ENCODE peak calls at places on chromosomes 13 and 19, in five cellular contexts. One of them, this sample, is unnamed.

GRCh38 chr19:7830272-7830771 is 304 bp downstream of the EVI5L start:
- DNase-seq in GM12891: no peak
- DNase-seq in pons: no peak
- DNase-seq in fibroblast of pulmonary artery: no peak
- DNase-seq in ecto neural progenitor cell: no peak
- DNase-seq in this sample: no peak

GRCh38 chr19:5354403-5354802 is 13.8 kb upstream of the PTPRS start:
- DNase-seq in GM12891: no peak
- DNase-seq in pons: no peak
- DNase-seq in fibroblast of pulmonary artery: peak; percentile 11
- DNase-seq in ecto neural progenitor cell: no peak
- DNase-seq in this sample: no peak

GRCh38 chr19:14118165-14119051 is 846 bp upstream of the PRKACA start:
- DNase-seq in GM12891: no peak
- DNase-seq in pons: peak; percentile 85
- DNase-seq in fibroblast of pulmonary artery: peak; percentile 79
- DNase-seq in ecto neural progenitor cell: no peak
- DNase-seq in this sample: peak; percentile 99

GRCh38 chr13:73943137-73943964 is 190.9 kb downstream of the KLF12 start:
- DNase-seq in GM12891: no peak
- DNase-seq in pons: no peak
- DNase-seq in fibroblast of pulmonary artery: no peak
- DNase-seq in ecto neural progenitor cell: no peak
- DNase-seq in this sample: no peak

GRCh38 chr19:42313096-42313839 is at the start of gene TMEM145:
- DNase-seq in GM12891: peak; percentile 82
- DNase-seq in pons: no peak
- DNase-seq in fibroblast of pulmonary artery: peak; percentile 52
- DNase-seq in ecto neural progenitor cell: peak; percentile 76
- DNase-seq in this sample: no peak

GRCh38 chr19:32817252-32817912 is 52.2 kb downstream of the SLC7A9 start:
- DNase-seq in GM12891: no peak
- DNase-seq in pons: no peak
- DNase-seq in fibroblast of pulmonary artery: no peak
- DNase-seq in ecto neural progenitor cell: no peak
- DNase-seq in this sample: no peak

GRCh38 chr19:10230904-10231623 is at the start of gene S1PR2:
- DNase-seq in GM12891: peak; percentile 86
- DNase-seq in pons: no peak
- DNase-seq in fibroblast of pulmonary artery: peak; percentile 87
- DNase-seq in ecto neural progenitor cell: peak; percentile 90
- DNase-seq in this sample: peak; percentile 20

GRCh38 chr19:15780595-15781418 is 6.7 kb upstream of the OR10H5 start:
- DNase-seq in GM12891: no peak
- DNase-seq in pons: peak; percentile 17
- DNase-seq in fibroblast of pulmonary artery: no peak
- DNase-seq in ecto neural progenitor cell: no peak
- DNase-seq in this sample: no peak

GRCh38 chr13:60661514-60661913 is 264.5 kb downstream of the TDRD3 start:
- DNase-seq in GM12891: no peak
- DNase-seq in pons: peak; percentile 18
- DNase-seq in fibroblast of pulmonary artery: no peak
- DNase-seq in ecto neural progenitor cell: peak; percentile 67
- DNase-seq in this sample: no peak

GRCh38 chr19:16627194-16627927 is 643 bp downstream of the MED26 start:
- DNase-seq in GM12891: no peak
- DNase-seq in pons: no peak
- DNase-seq in fibroblast of pulmonary artery: no peak
- DNase-seq in ecto neural progenitor cell: peak; percentile 58
- DNase-seq in this sample: no peak

GRCh38 chr13:101523732-101524131 is 71.3 kb downstream of the ITGBL1 start:
- DNase-seq in GM12891: no peak
- DNase-seq in pons: peak; percentile 43
- DNase-seq in fibroblast of pulmonary artery: peak; percentile 39
- DNase-seq in ecto neural progenitor cell: no peak
- DNase-seq in this sample: peak; percentile 20

GRCh38 chr19:55005684-55006488 is 32.2 kb downstream of the GP6 start:
- DNase-seq in GM12891: no peak
- DNase-seq in pons: peak; percentile 26
- DNase-seq in fibroblast of pulmonary artery: no peak
- DNase-seq in ecto neural progenitor cell: peak; percentile 56
- DNase-seq in this sample: no peak

GRCh38 chr13:36108342-36108741 is 22.8 kb downstream of the DCLK1 start:
- DNase-seq in GM12891: no peak
- DNase-seq in pons: no peak
- DNase-seq in fibroblast of pulmonary artery: no peak
- DNase-seq in ecto neural progenitor cell: no peak
- DNase-seq in this sample: no peak

GRCh38 chr19:2500157-2500556 is 24.2 kb downstream of the GADD45B start:
- DNase-seq in GM12891: no peak
- DNase-seq in pons: no peak
- DNase-seq in fibroblast of pulmonary artery: no peak
- DNase-seq in ecto neural progenitor cell: no peak
- DNase-seq in this sample: peak; percentile 44

GRCh38 chr19:30498707-30499106 is 126.5 kb downstream of the ZNF536 start:
- DNase-seq in GM12891: no peak
- DNase-seq in pons: peak; percentile 49
- DNase-seq in fibroblast of pulmonary artery: no peak
- DNase-seq in ecto neural progenitor cell: peak; percentile 66
- DNase-seq in this sample: no peak

GRCh38 chr13:43425234-43425633 is 361.5 kb downstream of the ENOX1 start:
- DNase-seq in GM12891: no peak
- DNase-seq in pons: no peak
- DNase-seq in fibroblast of pulmonary artery: no peak
- DNase-seq in ecto neural progenitor cell: no peak
- DNase-seq in this sample: no peak

GRCh38 chr19:43316591-43317319 is 36.7 kb upstream of the CD177 start:
- DNase-seq in GM12891: no peak
- DNase-seq in pons: peak; percentile 23
- DNase-seq in fibroblast of pulmonary artery: peak; percentile 11
- DNase-seq in ecto neural progenitor cell: peak; percentile 87
- DNase-seq in this sample: no peak

GRCh38 chr19:14954071-14954655 is 12.9 kb downstream of the OR7C2 start:
- DNase-seq in GM12891: no peak
- DNase-seq in pons: no peak
- DNase-seq in fibroblast of pulmonary artery: no peak
- DNase-seq in ecto neural progenitor cell: no peak
- DNase-seq in this sample: no peak

GRCh38 chr19:7540761-7541480 is 5.4 kb downstream of the PNPLA6 start:
- DNase-seq in GM12891: no peak
- DNase-seq in pons: no peak
- DNase-seq in fibroblast of pulmonary artery: peak; percentile 40
- DNase-seq in ecto neural progenitor cell: peak; percentile 60
- DNase-seq in this sample: no peak

GRCh38 chr13:36163303-36163702 is 32.1 kb upstream of the DCLK1 start:
- DNase-seq in GM12891: no peak
- DNase-seq in pons: peak; percentile 8
- DNase-seq in fibroblast of pulmonary artery: no peak
- DNase-seq in ecto neural progenitor cell: no peak
- DNase-seq in this sample: no peak

GRCh38 chr19:45729774-45730388 is 815 bp downstream of the FBXO46 start:
- DNase-seq in GM12891: no peak
- DNase-seq in pons: no peak
- DNase-seq in fibroblast of pulmonary artery: no peak
- DNase-seq in ecto neural progenitor cell: no peak
- DNase-seq in this sample: no peak

GRCh38 chr19:3073931-3074595 is 11.8 kb upstream of the TLE5 start:
- DNase-seq in GM12891: no peak
- DNase-seq in pons: no peak
- DNase-seq in fibroblast of pulmonary artery: peak; percentile 45
- DNase-seq in ecto neural progenitor cell: no peak
- DNase-seq in this sample: no peak

GRCh38 chr13:45296259-45296658 is 44.7 kb downstream of the TPT1 start:
- DNase-seq in GM12891: no peak
- DNase-seq in pons: no peak
- DNase-seq in fibroblast of pulmonary artery: peak; percentile 45
- DNase-seq in ecto neural progenitor cell: no peak
- DNase-seq in this sample: no peak

GRCh38 chr13:75482070-75482819 is at the start of gene TBC1D4:
- DNase-seq in GM12891: peak; percentile 54
- DNase-seq in pons: peak; percentile 88
- DNase-seq in fibroblast of pulmonary artery: peak; percentile 94
- DNase-seq in ecto neural progenitor cell: peak; percentile 91
- DNase-seq in this sample: peak; percentile 87

GRCh38 chr13:74287672-74288169 is 153.5 kb upstream of the KLF12 start:
- DNase-seq in GM12891: no peak
- DNase-seq in pons: peak; percentile 89
- DNase-seq in fibroblast of pulmonary artery: peak; percentile 65
- DNase-seq in ecto neural progenitor cell: peak; percentile 73
- DNase-seq in this sample: peak; percentile 26

GRCh38 chr13:110388141-110388943 is 81.3 kb downstream of the COL4A2 start:
- DNase-seq in GM12891: no peak
- DNase-seq in pons: no peak
- DNase-seq in fibroblast of pulmonary artery: peak; percentile 84
- DNase-seq in ecto neural progenitor cell: no peak
- DNase-seq in this sample: no peak

GRCh38 chr13:32726374-32727037 is 140.3 kb downstream of the PDS5B start:
- DNase-seq in GM12891: no peak
- DNase-seq in pons: no peak
- DNase-seq in fibroblast of pulmonary artery: peak; percentile 38
- DNase-seq in ecto neural progenitor cell: no peak
- DNase-seq in this sample: no peak

GRCh38 chr13:64688893-64689677 is 2541.1 kb downstream of the PCDH9 start:
- DNase-seq in GM12891: no peak
- DNase-seq in pons: no peak
- DNase-seq in fibroblast of pulmonary artery: peak; percentile 3
- DNase-seq in ecto neural progenitor cell: no peak
- DNase-seq in this sample: no peak

GRCh38 chr19:10109528-10109927 is 2.0 kb upstream of the P2RY11 start:
- DNase-seq in GM12891: no peak
- DNase-seq in pons: no peak
- DNase-seq in fibroblast of pulmonary artery: no peak
- DNase-seq in ecto neural progenitor cell: no peak
- DNase-seq in this sample: no peak

GRCh38 chr13:89862691-89863036 is 1484.8 kb upstream of the MIR17HG start:
- DNase-seq in GM12891: no peak
- DNase-seq in pons: no peak
- DNase-seq in fibroblast of pulmonary artery: peak; percentile 12
- DNase-seq in ecto neural progenitor cell: no peak
- DNase-seq in this sample: no peak

GRCh38 chr19:11361037-11361770 is 6.0 kb downstream of the PLPPR2 start:
- DNase-seq in GM12891: no peak
- DNase-seq in pons: no peak
- DNase-seq in fibroblast of pulmonary artery: no peak
- DNase-seq in ecto neural progenitor cell: peak; percentile 95
- DNase-seq in this sample: no peak

GRCh38 chr13:75550159-75550567 is 572 bp downstream of the UCHL3 start:
- DNase-seq in GM12891: no peak
- DNase-seq in pons: no peak
- DNase-seq in fibroblast of pulmonary artery: peak; percentile 70
- DNase-seq in ecto neural progenitor cell: no peak
- DNase-seq in this sample: no peak